ENCODE peak calls at places on chromosomes 6 and 20, in eight cellular contexts. One of them, this sample, is unnamed.

GRCh38 chr20:13995086-13995665 is at the start of gene MACROD2:
- DNase-seq in stimulated activated naive B cell treated with anti-CD40 and anti-IgM and Interleukin-4, amounts not matched to agents 10 μg/mL and 1 μg/mL and 100 μg/mL, for 72 hours: peak; percentile 28
- DNase-seq in ACHN: peak; percentile 88
- DNase-seq in NCI-H1105: peak; percentile 95
- DNase-seq in CD4-positive, alpha-beta T cell: no peak
- DNase-seq in mucosa of descending colon: peak; percentile 94
- DNase-seq in T-helper 2 cell: peak; percentile 6
- DNase-seq in ascending aorta: peak; percentile 92
- DNase-seq in this sample: peak; percentile 92

GRCh38 chr6:44035621-44036020 is 91.6 kb downstream of the MRPL14 start:
- DNase-seq in stimulated activated naive B cell treated with anti-CD40 and anti-IgM and Interleukin-4, amounts not matched to agents 10 μg/mL and 1 μg/mL and 100 μg/mL, for 72 hours: no peak
- DNase-seq in ACHN: no peak
- DNase-seq in NCI-H1105: no peak
- DNase-seq in CD4-positive, alpha-beta T cell: no peak
- DNase-seq in mucosa of descending colon: no peak
- DNase-seq in T-helper 2 cell: no peak
- DNase-seq in ascending aorta: no peak
- DNase-seq in this sample: no peak

GRCh38 chr6:81752084-81752968 is at the start of gene TENT5A:
- DNase-seq in stimulated activated naive B cell treated with anti-CD40 and anti-IgM and Interleukin-4, amounts not matched to agents 10 μg/mL and 1 μg/mL and 100 μg/mL, for 72 hours: peak; percentile 83
- DNase-seq in ACHN: peak; percentile 83
- DNase-seq in NCI-H1105: peak; percentile 72
- DNase-seq in CD4-positive, alpha-beta T cell: peak; percentile 81
- DNase-seq in mucosa of descending colon: peak; percentile 96
- DNase-seq in T-helper 2 cell: peak; percentile 77
- DNase-seq in ascending aorta: peak; percentile 96
- DNase-seq in this sample: peak; percentile 95

GRCh38 chr6:45531999-45532605 is 154.4 kb upstream of the SUPT3H start:
- DNase-seq in stimulated activated naive B cell treated with anti-CD40 and anti-IgM and Interleukin-4, amounts not matched to agents 10 μg/mL and 1 μg/mL and 100 μg/mL, for 72 hours: no peak
- DNase-seq in ACHN: no peak
- DNase-seq in NCI-H1105: no peak
- DNase-seq in CD4-positive, alpha-beta T cell: no peak
- DNase-seq in mucosa of descending colon: no peak
- DNase-seq in T-helper 2 cell: no peak
- DNase-seq in ascending aorta: no peak
- DNase-seq in this sample: no peak

GRCh38 chr6:38404355-38404754 is 235.4 kb downstream of the BTBD9 start:
- DNase-seq in stimulated activated naive B cell treated with anti-CD40 and anti-IgM and Interleukin-4, amounts not matched to agents 10 μg/mL and 1 μg/mL and 100 μg/mL, for 72 hours: no peak
- DNase-seq in ACHN: no peak
- DNase-seq in NCI-H1105: peak; percentile 9
- DNase-seq in CD4-positive, alpha-beta T cell: no peak
- DNase-seq in mucosa of descending colon: no peak
- DNase-seq in T-helper 2 cell: no peak
- DNase-seq in ascending aorta: no peak
- DNase-seq in this sample: no peak

GRCh38 chr6:164021589-164022290 is 607.2 kb downstream of the QKI start:
- DNase-seq in stimulated activated naive B cell treated with anti-CD40 and anti-IgM and Interleukin-4, amounts not matched to agents 10 μg/mL and 1 μg/mL and 100 μg/mL, for 72 hours: no peak
- DNase-seq in ACHN: no peak
- DNase-seq in NCI-H1105: no peak
- DNase-seq in CD4-positive, alpha-beta T cell: no peak
- DNase-seq in mucosa of descending colon: no peak
- DNase-seq in T-helper 2 cell: no peak
- DNase-seq in ascending aorta: no peak
- DNase-seq in this sample: no peak

GRCh38 chr20:62252342-62252966 is 14.1 kb downstream of the OSBPL2 start:
- DNase-seq in stimulated activated naive B cell treated with anti-CD40 and anti-IgM and Interleukin-4, amounts not matched to agents 10 μg/mL and 1 μg/mL and 100 μg/mL, for 72 hours: no peak
- DNase-seq in ACHN: peak; percentile 30
- DNase-seq in NCI-H1105: no peak
- DNase-seq in CD4-positive, alpha-beta T cell: no peak
- DNase-seq in mucosa of descending colon: no peak
- DNase-seq in T-helper 2 cell: no peak
- DNase-seq in ascending aorta: no peak
- DNase-seq in this sample: peak; percentile 12

GRCh38 chr6:100892693-100893092 is 11.6 kb upstream of the ASCC3 start:
- DNase-seq in stimulated activated naive B cell treated with anti-CD40 and anti-IgM and Interleukin-4, amounts not matched to agents 10 μg/mL and 1 μg/mL and 100 μg/mL, for 72 hours: no peak
- DNase-seq in ACHN: no peak
- DNase-seq in NCI-H1105: no peak
- DNase-seq in CD4-positive, alpha-beta T cell: no peak
- DNase-seq in mucosa of descending colon: no peak
- DNase-seq in T-helper 2 cell: no peak
- DNase-seq in ascending aorta: no peak
- DNase-seq in this sample: no peak

GRCh38 chr6:121694389-121695185 is 259.1 kb downstream of the GJA1 start:
- DNase-seq in stimulated activated naive B cell treated with anti-CD40 and anti-IgM and Interleukin-4, amounts not matched to agents 10 μg/mL and 1 μg/mL and 100 μg/mL, for 72 hours: no peak
- DNase-seq in ACHN: no peak
- DNase-seq in NCI-H1105: no peak
- DNase-seq in CD4-positive, alpha-beta T cell: no peak
- DNase-seq in mucosa of descending colon: no peak
- DNase-seq in T-helper 2 cell: no peak
- DNase-seq in ascending aorta: no peak
- DNase-seq in this sample: peak; percentile 78

This sample was measured in astrocyte of the spinal cord.